ENCODE peak calls at places on chromosomes 6 and 20, in five cellular contexts. N is omental fat pad; R is activated naive CD8-positive, alpha-beta T cell treated with anti-CD3 and anti-CD28 coated beads, Interleukin-2, amount 50 U/mL, for 24 hours; T is sigmoid colon; V is GM03348. Q is an unnamed sample.

GRCh38 chr6:68958327-68958726 is 323.2 kb downstream of the ADGRB3 start:
- DNase-seq in N (no peak), T (no peak), V (peak), R (no peak), Q (no peak)

GRCh38 chr6:16741112-16742016 is 19.9 kb downstream of the ATXN1 start:
- DNase-seq in V (peak), N (no peak), T (no peak), R (no peak), Q (no peak)

GRCh38 chr6:133062077-133062476 is 179.1 kb upstream of the EYA4 start:
- DNase-seq in R (no peak), T (no peak), N (no peak), V (no peak), Q (no peak)

GRCh38 chr6:13810688-13811446 is 3.5 kb downstream of the MCUR1 start:
- DNase-seq in T (no peak), N (no peak), V (peak), R (no peak), Q (no peak)

GRCh38 chr6:151004415-151005024 is 139.0 kb downstream of the MTHFD1L start:
- DNase-seq in R (no peak), V (peak), N (no peak), T (no peak), Q (no peak)

GRCh38 chr20:57590485-57591288 is 29.5 kb downstream of the ZBP1 start:
- DNase-seq in T (peak), V (no peak), N (no peak), R (no peak), Q (no peak)

GRCh38 chr6:20605061-20605460 is 70.8 kb downstream of the CDKAL1 start:
- DNase-seq in T (no peak), V (no peak), R (no peak), N (no peak), Q (no peak)

GRCh38 chr20:47075263-47075662 is 180.6 kb downstream of the EYA2 start:
- DNase-seq in T (no peak), N (no peak), R (no peak), V (no peak), Q (no peak)

GRCh38 chr20:50580016-50580747 is 70.0 kb downstream of the PTPN1 start:
- DNase-seq in T (peak), V (peak), N (peak), R (peak), Q (peak)

GRCh38 chr20:41425180-41425884 is 58.7 kb upstream of the EMILIN3 start:
- DNase-seq in R (no peak), T (no peak), N (no peak), V (peak), Q (no peak)

GRCh38 chr6:169269180-169270076 is 15.8 kb upstream of the THBS2 start:
- DNase-seq in N (no peak), T (peak), V (peak), R (no peak), Q (no peak)

GRCh38 chr20:34907616-34908469 is 31.4 kb downstream of the ACSS2 start:
- DNase-seq in V (peak), R (no peak), T (no peak), N (no peak), Q (no peak)

GRCh38 chr6:99334526-99335127 is 14.8 kb downstream of the FAXC start:
- DNase-seq in R (peak), V (peak), T (no peak), N (no peak), Q (peak)

GRCh38 chr6:53615633-53616449 is 49.7 kb downstream of the KLHL31 start:
- DNase-seq in R (no peak), N (no peak), T (no peak), V (peak), Q (no peak)

GRCh38 chr6:82494367-82494766 is 130.8 kb downstream of the TPBG start:
- DNase-seq in V (no peak), R (no peak), N (no peak), T (no peak), Q (no peak)

GRCh38 chr20:17438436-17439039 is 92.6 kb downstream of the BFSP1 start:
- DNase-seq in R (no peak), N (no peak), V (no peak), T (no peak), Q (no peak)

GRCh38 chr6:151695181-151695580 is 112.3 kb upstream of the ESR1 start:
- DNase-seq in V (no peak), T (no peak), N (no peak), R (no peak), Q (no peak)

GRCh38 chr6:70797625-70798024 is 129.9 kb downstream of the SMAP1 start:
- DNase-seq in T (no peak), V (no peak), R (no peak), N (no peak), Q (no peak)

GRCh38 chr6:84220809-84221409 is 6.5 kb downstream of the CEP162 start:
- DNase-seq in V (peak), R (no peak), T (no peak), N (no peak), Q (no peak)

GRCh38 chr20:62177307-62177706 is 5.5 kb upstream of the MTG2 start:
- DNase-seq in N (no peak), V (no peak), T (no peak), R (no peak), Q (no peak)

GRCh38 chr20:19809487-19809886 is 51.4 kb downstream of the RIN2 start:
- DNase-seq in R (no peak), T (peak), N (no peak), V (no peak), Q (no peak)

GRCh38 chr20:45890077-45890996 is 671 bp downstream of the NEURL2 start:
- DNase-seq in R (peak), T (peak), N (peak), V (peak), Q (no peak)

GRCh38 chr6:37204014-37204751 is 34.2 kb downstream of the PIM1 start:
- DNase-seq in T (no peak), N (no peak), V (no peak), R (no peak), Q (no peak)

GRCh38 chr6:73308712-73309533 is 45.2 kb downstream of the DPPA5 start:
- DNase-seq in V (peak), N (no peak), R (no peak), T (no peak), Q (peak)

GRCh38 chr20:59933296-59933848 is at the start of gene SYCP2:
- DNase-seq in T (peak), R (peak), N (no peak), V (peak), Q (no peak)

GRCh38 chr6:490251-491037 is 98.9 kb downstream of the IRF4 start:
- DNase-seq in N (no peak), T (no peak), R (no peak), V (no peak), Q (no peak)

GRCh38 chr6:652865-653264 is 4.0 kb downstream of the HUS1B start:
- DNase-seq in V (no peak), T (no peak), N (no peak), R (no peak), Q (no peak)